ENCODE peak calls at places on chromosomes 7 and 10, in four cellular contexts. S is HCT116, W is K562, R is HepG2. N is an unnamed sample.

GRCh38 chr10:34739915-34740314 is 75.2 kb downstream of the PARD3 start:
- DNase-seq in W (no peak), R (no peak), S (no peak), N (no peak)

GRCh38 chr10:83612050-83612449 is 527.3 kb upstream of the GHITM start:
- DNase-seq in R (no peak), W (no peak), S (no peak), N (no peak)

GRCh38 chr7:21412953-21413352 is 14.9 kb upstream of the SP4 start:
- DNase-seq in S (no peak), W (no peak), R (no peak), N (no peak)

GRCh38 chr10:121590772-121591171 is 7.5 kb downstream of the FGFR2 start:
- DNase-seq in W (no peak), S (no peak), R (no peak), N (no peak)

GRCh38 chr7:12111461-12112405 is 99.4 kb upstream of the TMEM106B start:
- DNase-seq in S (no peak), W (no peak), R (no peak), N (peak; percentile 67)

GRCh38 chr10:99835947-99836346 is 53.5 kb downstream of the ABCC2 start:
- DNase-seq in R (no peak), W (no peak), S (no peak), N (no peak)

GRCh38 chr7:138892016-138892630 is 89.1 kb downstream of the KIAA1549 start:
- DNase-seq in W (no peak), R (no peak), S (no peak), N (no peak)

GRCh38 chr7:70322786-70323185 is 724.5 kb downstream of the AUTS2 start:
- DNase-seq in W (no peak), R (no peak), S (no peak), N (no peak)

GRCh38 chr7:41448104-41448503 is 254.8 kb downstream of the INHBA start:
- DNase-seq in R (peak; percentile 16), S (no peak), W (no peak), N (no peak)

GRCh38 chr7:41449694-41450093 is 253.2 kb downstream of the INHBA start:
- DNase-seq in W (no peak), S (no peak), R (no peak), N (no peak)

GRCh38 chr7:41449286-41449685 is 253.6 kb downstream of the INHBA start:
- DNase-seq in R (no peak), S (no peak), W (no peak), N (no peak)

GRCh38 chr7:41447106-41448042 is 255.5 kb downstream of the INHBA start:
- DNase-seq in W (no peak), R (no peak), S (no peak), N (no peak)

DNA sequence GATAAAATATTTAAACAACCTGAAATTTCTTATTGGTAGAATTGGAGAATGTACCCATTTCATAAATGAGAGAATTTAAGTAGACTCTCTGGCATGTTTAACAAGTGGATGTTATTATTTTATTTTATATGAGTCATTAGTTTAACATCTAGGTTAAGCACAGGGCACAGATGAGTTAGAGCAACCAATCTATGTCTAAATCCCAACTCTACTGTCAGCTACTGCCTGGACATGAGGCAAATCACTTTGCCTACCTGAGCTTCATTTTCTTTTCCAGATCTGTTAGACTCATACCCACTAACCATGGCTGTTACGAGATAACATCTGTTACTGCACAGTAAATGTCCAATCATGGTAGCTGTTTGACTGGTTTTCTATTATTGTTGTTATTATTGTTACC is 251.1 kb downstream of the INHBA start:
- DNase-seq in W (no peak), R (no peak), S (no peak), N (no peak)
- H3K27ac ChIP-seq in W (no peak overlapping the region), R (no peak overlapping the region), S (no peak overlapping the region), N (no peak overlapping the region)

GRCh38 chr10:3438608-3439007 is 266.0 kb upstream of the PITRM1 start:
- DNase-seq in S (no peak), R (no peak), W (no peak), N (no peak)
- H3K4me1 ChIP-seq in S (no peaks in the 10 kb centered on the region), R (no peaks in the 10 kb centered on the region), W (no peaks in the 10 kb centered on the region), N (no peaks in the 10 kb centered on the region)

DNA sequence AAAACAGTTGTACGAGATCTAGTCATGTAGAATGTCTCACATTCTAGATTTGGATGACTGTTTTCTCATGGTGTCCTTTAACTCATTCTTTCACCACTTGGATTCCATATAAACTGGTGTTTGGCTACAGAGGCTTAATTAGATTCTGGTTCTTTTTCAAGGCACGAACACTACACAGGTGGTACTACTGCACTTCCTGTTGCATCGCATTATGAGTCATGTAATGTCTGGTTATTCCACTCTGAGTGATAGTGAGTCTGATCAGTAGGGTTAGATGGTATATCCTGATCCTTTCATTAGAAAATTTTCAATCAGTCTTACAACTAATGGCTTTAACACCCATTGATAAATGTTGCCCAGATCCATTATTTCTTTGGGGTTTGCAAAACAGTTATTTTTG is 11.2 kb upstream of the AKAP9 start:
- DNase-seq in R (no peak), W (no peak), S (no peak), N (no peak)
- TF ChIP-seq TCF7L2 in R (no peak), W (no peak), S (no peak), N (no peak)

DNA sequence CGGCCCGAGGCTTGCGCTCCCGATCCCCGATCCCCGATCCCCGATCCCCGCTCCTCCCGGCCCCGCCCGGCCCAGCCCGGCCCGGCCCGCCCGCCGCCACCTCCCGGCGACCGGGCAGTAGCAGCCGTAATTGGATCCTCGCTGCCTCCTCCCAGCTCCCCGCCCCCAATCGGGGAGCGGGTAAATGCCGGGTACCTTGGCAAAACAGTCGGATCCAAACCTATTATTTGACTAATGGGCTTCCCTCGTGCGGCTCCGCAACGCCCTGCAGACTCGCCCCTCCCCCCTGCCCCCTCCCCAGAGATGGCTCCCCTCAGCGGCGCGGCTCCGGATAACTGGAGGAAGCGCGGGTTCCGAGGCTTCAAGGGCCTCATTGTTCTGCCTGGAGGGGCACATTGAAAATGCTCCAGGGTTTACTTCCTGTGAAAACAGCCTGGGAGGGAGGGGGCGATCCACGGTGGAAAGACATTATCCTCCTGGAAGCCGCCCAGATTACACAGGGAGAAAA is 94.8 kb upstream of the ZMIZ1 start:
- DNase-seq in S (peak; percentile 42), R (peak; percentile 93), W (peak; percentile 80), N (peak; percentile 28)
- H3K27ac ChIP-seq in S (peak overlapping the region; percentile 96), R (peak overlapping the region; percentile 98), W (peak overlapping the region; percentile 80), N (peak overlapping the region; percentile 99)

GRCh38 chr7:1922870-1923236 is 252.8 kb downstream of the ELFN1 start:
- DNase-seq in W (no peak), R (no peak), S (no peak), N (no peak)
- H3K4me1 ChIP-seq in W (peaks cover 32% of the 10 kb centered on the region), R (peaks cover 12% of the 10 kb centered on the region), S (no peaks in the 10 kb centered on the region), N (no peaks in the 10 kb centered on the region)

N was measured in Panc1.